ENCODE peak calls at places on chromosomes 12 and 14, in six cellular contexts. X is endothelial cell, U is Peyer's patch, C is lower leg skin, Q is GM12865, I is DND-41. A is an unnamed sample.

GRCh38 chr12:79624378-79624777 is 66.4 kb downstream of the PAWR start:
- DNase-seq in X (no peak), Q (no peak), U (no peak), I (no peak), C (no peak), A (no peak)

GRCh38 chr12:66636771-66637170 is 42.1 kb downstream of the GRIP1 start:
- DNase-seq in X (no peak), I (no peak), U (no peak), Q (no peak), C (no peak), A (no peak)

GRCh38 chr12:39227218-39227617 is 215.7 kb downstream of the KIF21A start:
- DNase-seq in Q (no peak), C (no peak), U (no peak), X (no peak), I (no peak), A (no peak)

GRCh38 chr14:75711796-75712211 is 50.8 kb downstream of the TTLL5 start:
- DNase-seq in I (no peak), U (no peak), X (no peak), Q (peak), C (peak), A (peak)

GRCh38 chr12:52380271-52380694 is 5.2 kb downstream of the KRT84 start:
- DNase-seq in X (peak), Q (no peak), U (no peak), I (peak), C (no peak), A (no peak)

GRCh38 chr12:48765753-48766162 is 23.1 kb downstream of the ADCY6 start:
- DNase-seq in C (no peak), U (no peak), X (no peak), Q (peak), I (peak), A (no peak)

GRCh38 chr12:113134521-113134951 is 1.0 kb downstream of the RASAL1 start:
- DNase-seq in C (no peak), X (no peak), I (no peak), Q (no peak), U (no peak), A (no peak)

GRCh38 chr14:103519043-103519836 is 3.4 kb downstream of the CKB start:
- DNase-seq in U (no peak), C (no peak), Q (no peak), X (no peak), I (no peak), A (no peak)

GRCh38 chr14:69263364-69263763 is 3.4 kb downstream of the GALNT16 start:
- DNase-seq in U (peak), X (no peak), Q (no peak), I (no peak), C (peak), A (no peak)

GRCh38 chr14:36656769-36657408 is 4.8 kb upstream of the PAX9 start:
- DNase-seq in I (no peak), X (no peak), C (no peak), Q (no peak), U (no peak), A (no peak)

GRCh38 chr12:82593901-82594396 is 92.8 kb upstream of the TMTC2 start:
- DNase-seq in I (no peak), X (no peak), Q (peak), U (no peak), C (no peak), A (no peak)

GRCh38 chr12:66269757-66270383 is 32.4 kb upstream of the HELB start:
- DNase-seq in Q (peak), I (peak), C (no peak), U (no peak), X (no peak), A (no peak)

GRCh38 chr12:52794479-52795331 is 1.2 kb downstream of the KRT3 start:
- DNase-seq in U (no peak), Q (no peak), C (no peak), I (no peak), X (no peak), A (no peak)

GRCh38 chr12:78340406-78340805 is 509.7 kb downstream of the NAV3 start:
- DNase-seq in Q (no peak), I (no peak), X (no peak), C (no peak), U (no peak), A (no peak)

GRCh38 chr12:107990325-107990724 is 138.8 kb upstream of the WSCD2 start:
- DNase-seq in U (peak), I (peak), C (no peak), Q (peak), X (peak), A (no peak)

GRCh38 chr12:130770413-130771028 is 54.4 kb upstream of the RIMBP2 start:
- DNase-seq in Q (no peak), C (no peak), I (no peak), U (no peak), X (no peak), A (no peak)

GRCh38 chr14:105935384-105935783 is 409.0 kb downstream of the TMEM121 start:
- DNase-seq in X (no peak), U (no peak), C (no peak), Q (no peak), I (no peak), A (no peak)

GRCh38 chr12:28222081-28222700 is 31.9 kb downstream of the CCDC91 start:
- DNase-seq in X (no peak), C (no peak), U (peak), Q (peak), I (peak), A (no peak)

GRCh38 chr14:105475269-105475915 is 771 bp downstream of the CRIP2 start:
- DNase-seq in X (peak), C (peak), Q (no peak), I (no peak), U (no peak), A (no peak)

GRCh38 chr12:33588082-33588712 is 148.6 kb upstream of the SYT10 start:
- DNase-seq in X (no peak), I (no peak), U (no peak), Q (peak), C (no peak), A (no peak)

GRCh38 chr14:50550294-50550693 is 9.7 kb upstream of the ATL1 start:
- DNase-seq in Q (no peak), I (no peak), X (no peak), U (no peak), C (no peak), A (no peak)

GRCh38 chr12:118126119-118126757 is 9.7 kb upstream of the PEBP1 start:
- DNase-seq in Q (no peak), X (no peak), U (peak), C (no peak), I (no peak), A (no peak)

GRCh38 chr14:100547633-100548294 is 39.5 kb downstream of the BEGAIN start:
- DNase-seq in U (peak), Q (peak), C (peak), X (no peak), I (peak), A (no peak)

GRCh38 chr12:117563007-117563406 is 201.6 kb upstream of the NOS1 start:
- DNase-seq in Q (no peak), I (no peak), C (no peak), X (no peak), U (no peak), A (no peak)

GRCh38 chr12:58416211-58416610 is 474.8 kb downstream of the ATP23 start:
- DNase-seq in U (no peak), C (no peak), I (no peak), Q (no peak), X (no peak), A (no peak)

GRCh38 chr12:118853634-118854033 is 127.7 kb upstream of the SRRM4 start:
- DNase-seq in I (peak), C (no peak), U (no peak), Q (peak), X (peak), A (no peak)

GRCh38 chr12:11681211-11681610 is 31.7 kb downstream of the ETV6 start:
- DNase-seq in X (no peak), Q (no peak), U (no peak), C (no peak), I (no peak), A (no peak)

GRCh38 chr12:104733717-104734175 is 224.3 kb downstream of the SLC41A2 start:
- DNase-seq in U (no peak), I (peak), X (peak), C (no peak), Q (peak), A (no peak)

GRCh38 chr14:59632381-59632780 is 55.8 kb upstream of the CCDC175 start:
- DNase-seq in U (peak), Q (peak), X (peak), I (peak), C (no peak), A (no peak)

GRCh38 chr12:726281-727140 is 25.9 kb upstream of the WNK1 start:
- DNase-seq in U (peak), I (no peak), C (no peak), Q (no peak), X (no peak), A (no peak)

GRCh38 chr14:35355981-35356839 is 48.3 kb downstream of the NFKBIA start:
- DNase-seq in U (peak), X (no peak), Q (peak), C (no peak), I (no peak), A (no peak)

GRCh38 chr14:21672116-21672515 is 1.5 kb downstream of the OR4E1 start:
- DNase-seq in Q (no peak), I (no peak), C (no peak), U (no peak), X (no peak), A (no peak)

GRCh38 chr12:110794623-110795280 is 52.0 kb upstream of the CCDC63 start:
- DNase-seq in C (peak), U (peak), Q (peak), X (no peak), I (no peak), A (no peak)

GRCh38 chr12:123264642-123265041 is 7.0 kb downstream of the CDK2AP1 start:
- DNase-seq in I (peak), C (no peak), Q (peak), U (no peak), X (peak), A (no peak)
- TF ChIP-seq CTCF in I (peak), C (no peak), Q (peak), U (no peak), X (no peak), A (no peak)

GRCh38 chr14:65344011-65344410 is 68.5 kb upstream of the FUT8 start:
- DNase-seq in I (no peak), U (no peak), Q (no peak), X (no peak), C (no peak), A (no peak)
- TF ChIP-seq CTCF in I (no peak), U (no peak), Q (no peak), X (no peak), C (no peak), A (no peak)

DNA sequence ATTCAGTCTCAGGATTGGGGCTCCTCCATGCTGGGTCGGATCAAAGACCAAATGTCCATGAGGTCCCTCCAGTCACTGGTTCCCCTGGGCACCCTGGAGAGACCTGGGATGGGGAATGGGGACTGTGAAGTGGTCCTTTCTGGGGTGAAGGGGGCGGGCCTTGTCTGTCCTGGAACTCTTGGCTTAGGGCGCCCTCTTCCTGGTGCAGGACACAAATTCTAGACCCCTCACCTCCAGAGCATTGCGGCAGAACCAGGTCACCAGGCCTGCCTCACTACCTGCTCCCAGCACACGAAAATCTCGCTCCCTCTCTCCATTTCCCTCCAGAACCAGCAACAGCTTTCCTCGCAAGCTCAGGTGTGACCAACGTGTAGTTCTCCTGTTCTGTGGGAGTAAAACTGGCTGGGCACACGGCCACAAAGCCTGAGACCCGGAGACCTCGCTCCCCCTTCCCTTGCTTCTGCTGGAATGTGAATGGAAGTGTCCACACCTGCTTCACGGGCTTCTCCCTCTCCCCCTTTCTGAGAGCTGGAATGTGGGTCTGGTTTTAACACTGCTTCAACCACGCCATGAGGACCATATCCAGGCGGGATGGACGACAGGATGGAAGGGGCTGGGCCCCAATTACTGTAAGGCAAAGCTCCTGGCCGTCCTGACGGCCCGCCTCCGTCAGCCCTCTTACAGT is 112.7 kb downstream of the SCARB1 start:
- DNase-seq in U (no peak), I (peak), Q (no peak), X (peak), C (no peak), A (no peak)
- TF ChIP-seq CTCF in U (no peak), I (peak), Q (peak), X (no peak), C (no peak), A (no peak)

GRCh38 chr12:20214286-20214685 is 154.1 kb upstream of the PDE3A start:
- DNase-seq in I (no peak), X (no peak), C (no peak), U (no peak), Q (no peak), A (no peak)

GRCh38 chr12:20213851-20214250 is 154.5 kb upstream of the PDE3A start:
- DNase-seq in X (no peak), Q (no peak), I (no peak), C (no peak), U (no peak), A (no peak)

GRCh38 chr12:20212036-20212435 is 156.3 kb upstream of the PDE3A start:
- DNase-seq in I (no peak), U (no peak), Q (no peak), X (no peak), C (no peak), A (no peak)

GRCh38 chr12:20211537-20211936 is 156.8 kb upstream of the PDE3A start:
- DNase-seq in Q (no peak), U (no peak), I (no peak), C (no peak), X (no peak), A (no peak)

GRCh38 chr12:20212658-20213387 is 155.5 kb upstream of the PDE3A start:
- DNase-seq in Q (no peak), I (no peak), U (peak), C (peak), X (peak), A (no peak)
- TF ChIP-seq CTCF in Q (no peak), I (no peak), U (no peak), C (no peak), X (no peak), A (no peak)

GRCh38 chr12:3454780-3455179 is 36.2 kb upstream of the PRMT8 start:
- DNase-seq in X (no peak), Q (no peak), U (no peak), I (no peak), C (no peak), A (no peak)
- TF ChIP-seq CTCF in X (no peak), Q (no peak), U (no peak), I (no peak), C (no peak), A (no peak)

DNA sequence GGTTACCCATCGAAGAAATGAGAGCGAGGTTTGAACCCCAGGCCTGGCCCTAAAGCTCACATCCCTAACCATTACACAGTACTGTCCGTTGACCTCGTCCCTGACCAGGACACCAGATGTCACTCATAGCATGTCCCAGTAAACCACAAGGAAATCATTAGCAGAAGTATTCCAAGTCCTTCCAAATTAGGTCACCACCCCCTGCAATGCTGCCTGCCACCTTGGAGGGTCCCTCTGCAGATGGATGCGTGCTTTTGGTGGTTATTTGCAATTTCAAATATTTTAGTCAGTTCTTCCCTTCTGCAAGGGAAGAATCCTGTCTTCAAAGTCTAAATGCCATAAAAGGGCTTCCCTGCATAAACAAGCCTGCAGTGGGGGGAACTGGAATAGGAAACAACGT is 71.3 kb downstream of the CLMN start:
- DNase-seq in U (peak), Q (no peak), C (peak), I (no peak), X (no peak), A (no peak)
- TF ChIP-seq CTCF in U (no peak), Q (no peak), C (no peak), I (no peak), X (no peak), A (no peak)

GRCh38 chr14:81219210-81219820 is 1.4 kb downstream of the GTF2A1 start:
- DNase-seq in X (peak), I (peak), U (peak), C (peak), Q (peak), A (peak)

GRCh38 chr14:81220767-81221578 is at the start of gene GTF2A1:
- DNase-seq in Q (peak), I (peak), U (peak), X (peak), C (peak), A (peak)

GRCh38 chr14:81219821-81220487 is 805 bp downstream of the GTF2A1 start:
- DNase-seq in C (peak), I (peak), Q (peak), U (peak), X (peak), A (peak)

GRCh38 chr14:81221579-81222102 is 882 bp upstream of the GTF2A1 start:
- DNase-seq in X (peak), U (no peak), C (no peak), Q (peak), I (no peak), A (no peak)

GRCh38 chr14:81220488-81220766 is 332 bp downstream of the GTF2A1 start:
- DNase-seq in Q (no peak), C (no peak), U (no peak), I (no peak), X (no peak), A (no peak)
- TF ChIP-seq CTCF in Q (no peak), C (no peak), U (no peak), I (no peak), X (no peak), A (no peak)